ENCODE peak calls at places on chromosome 6, in six cellular contexts. Q is mammary epithelial cell, Y is AG10803, C is transverse colon, T is AML-193, V is fibroblast of lung. O is an unnamed sample.

GRCh38 chr6:105536961-105537360 is 134.1 kb upstream of the PREP start:
- DNase-seq in Y (no peak), T (no peak), Q (peak; percentile 96), C (no peak), V (no peak), O (no peak)

GRCh38 chr6:76792394-76792793 is 670.9 kb downstream of the HTR1B start:
- DNase-seq in Q (peak; percentile 56), Y (peak; percentile 52), T (no peak), C (no peak), V (no peak), O (no peak)

GRCh38 chr6:169971171-169971861 is 219.9 kb downstream of the ERMARD start:
- DNase-seq in Q (no peak), V (no peak), T (no peak), C (peak; percentile 6), Y (no peak), O (no peak)

GRCh38 chr6:36443951-36444428 is 1.2 kb downstream of the KCTD20 start:
- DNase-seq in Q (peak; percentile 44), C (no peak), V (no peak), T (no peak), Y (no peak), O (no peak)

GRCh38 chr6:119348308-119349040 is 1.1 kb downstream of the MAN1A1 start:
- DNase-seq in Q (no peak), C (peak; percentile 48), V (peak; percentile 38), Y (no peak), T (no peak), O (no peak)

GRCh38 chr6:71107935-71108420 is 151.1 kb upstream of the B3GAT2 start:
- DNase-seq in Q (peak; percentile 80), Y (peak; percentile 54), V (peak; percentile 92), T (no peak), C (no peak), O (peak; percentile 43)

GRCh38 chr6:25089442-25089841 is 153.7 kb upstream of the RIPOR2 start:
- DNase-seq in T (peak; percentile 15), Y (no peak), C (no peak), Q (peak; percentile 70), V (peak; percentile 68), O (no peak)

GRCh38 chr6:14274552-14275492 is 157.2 kb downstream of the CD83 start:
- DNase-seq in Q (peak; percentile 96), T (no peak), V (peak; percentile 22), C (no peak), Y (no peak), O (no peak)

GRCh38 chr6:53894086-53894485 is 99.3 kb downstream of the LRRC1 start:
- DNase-seq in V (peak; percentile 57), Q (peak; percentile 79), C (peak; percentile 18), Y (peak; percentile 51), T (no peak), O (peak; percentile 38)

GRCh38 chr6:6384520-6384919 is 64.1 kb upstream of the F13A1 start:
- DNase-seq in V (no peak), Y (no peak), Q (no peak), C (no peak), T (no peak), O (no peak)